ENCODE peak calls at places on chromosomes 3 and 15, in four cellular contexts. G is GM12878, J is stomach, M is HepG2. Z is an unnamed sample.

GRCh38 chr3:182028081-182028480 is 316.4 kb downstream of the SOX2 start:
- DNase-seq in G (no peak), J (no peak), M (no peak), Z (no peak)

GRCh38 chr3:171862392-171862791 is 19.2 kb downstream of the TMEM212 start:
- DNase-seq in J (no peak), G (no peak), M (no peak), Z (no peak)

GRCh38 chr15:100105101-100105500 is 236.7 kb downstream of the ADAMTS17 start:
- DNase-seq in G (no peak), M (no peak), J (no peak), Z (no peak)

GRCh38 chr3:29152379-29152778 is 128.5 kb upstream of the RBMS3 start:
- DNase-seq in G (no peak), M (no peak), J (no peak), Z (peak; percentile 60)

GRCh38 chr15:46080018-46080417 is 445.2 kb downstream of the SQOR start:
- DNase-seq in G (no peak), M (no peak), J (no peak), Z (peak; percentile 11)

GRCh38 chr3:120417272-120417911 is 33.4 kb downstream of the FSTL1 start:
- DNase-seq in G (peak; percentile 90), M (peak; percentile 89), J (peak; percentile 93), Z (peak; percentile 98)

GRCh38 chr15:98743177-98743576 is 94.8 kb downstream of the IGF1R start:
- DNase-seq in J (no peak), G (no peak), M (no peak), Z (no peak)

GRCh38 chr15:88932271-88932874 is 19.2 kb upstream of the MFGE8 start:
- DNase-seq in G (no peak), J (no peak), M (peak; percentile 81), Z (no peak)

GRCh38 chr3:124928333-124929202 is 6.0 kb downstream of the MUC13 start:
- DNase-seq in J (peak; percentile 76), G (no peak), M (peak; percentile 57), Z (peak; percentile 81)

GRCh38 chr15:41796457-41796856 is 22.2 kb downstream of the MAPKBP1 start:
- DNase-seq in M (peak; percentile 32), G (no peak), J (no peak), Z (no peak)

GRCh38 chr3:155316450-155316849 is 23.0 kb upstream of the STRIT1 start:
- DNase-seq in J (no peak), M (no peak), G (no peak), Z (no peak)

GRCh38 chr3:182969277-182969676 is 11.1 kb downstream of the DCUN1D1 start:
- DNase-seq in M (no peak), J (no peak), G (no peak), Z (no peak)

GRCh38 chr3:62604301-62604700 is 231.0 kb upstream of the FEZF2 start:
- DNase-seq in J (no peak), M (no peak), G (no peak), Z (no peak)

GRCh38 chr3:9909221-9910013 is 6.8 kb downstream of the IL17RE start:
- DNase-seq in M (no peak), G (no peak), J (peak; percentile 40), Z (no peak)

GRCh38 chr3:69197455-69197854 is 75.1 kb upstream of the LMOD3 start:
- DNase-seq in G (no peak), M (no peak), J (no peak), Z (peak; percentile 21)

GRCh38 chr3:87247086-87247781 is 20.1 kb downstream of the CHMP2B start:
- DNase-seq in G (no peak), M (no peak), J (no peak), Z (no peak)

GRCh38 chr3:157533298-157533870 is 30.2 kb upstream of the VEPH1 start:
- DNase-seq in J (no peak), M (no peak), G (no peak), Z (no peak)

GRCh38 chr3:54099381-54099780 is 23.0 kb upstream of the CACNA2D3 start:
- DNase-seq in G (no peak), M (no peak), J (no peak), Z (no peak)

GRCh38 chr3:107992976-107993684 is 97.7 kb downstream of the CD47 start:
- DNase-seq in M (no peak), J (no peak), G (no peak), Z (no peak)

GRCh38 chr3:80542476-80542875 is 774.7 kb upstream of the ROBO1 start:
- DNase-seq in J (no peak), G (no peak), M (no peak), Z (no peak)

GRCh38 chr15:70055601-70056051 is 42.1 kb downstream of the TLE3 start:
- DNase-seq in M (no peak), J (no peak), G (no peak), Z (no peak)

GRCh38 chr3:128009952-128010846 is 42.0 kb upstream of the SEC61A1 start:
- DNase-seq in J (no peak), M (peak; percentile 29), G (no peak), Z (no peak)

GRCh38 chr15:60945196-60945595 is 283.9 kb downstream of the RORA start:
- DNase-seq in G (no peak), M (no peak), J (peak; percentile 91), Z (no peak)

GRCh38 chr15:90496791-90497190 is 32.9 kb upstream of the CRTC3 start:
- DNase-seq in M (no peak), J (no peak), G (no peak), Z (no peak)

GRCh38 chr3:120469440-120470415 is 18.9 kb upstream of the FSTL1 start:
- DNase-seq in J (no peak), G (no peak), M (no peak), Z (peak; percentile 91)

GRCh38 chr3:183038221-183038620 is 57.9 kb upstream of the DCUN1D1 start:
- DNase-seq in G (no peak), M (no peak), J (no peak), Z (no peak)

GRCh38 chr3:178146406-178146831 is 389.8 kb upstream of the KCNMB2 start:
- DNase-seq in M (no peak), G (no peak), J (no peak), Z (no peak)

GRCh38 chr15:82647835-82648256 is 683 bp upstream of the CPEB1 start:
- DNase-seq in J (no peak), G (no peak), M (no peak), Z (peak; percentile 70)

GRCh38 chr3:23808525-23808924 is 2.8 kb downstream of the UBE2E1 start:
- DNase-seq in G (no peak), M (no peak), J (no peak), Z (no peak)

GRCh38 chr3:8964436-8965370 is 1.4 kb upstream of the RAD18 start:
- DNase-seq in G (no peak), J (peak; percentile 47), M (peak; percentile 83), Z (peak; percentile 65)

GRCh38 chr3:174023445-174023844 is 625.9 kb downstream of the NLGN1 start:
- DNase-seq in J (no peak), G (no peak), M (no peak), Z (no peak)

GRCh38 chr15:66701422-66702034 is 508 bp upstream of the SMAD6 start:
- DNase-seq in J (peak; percentile 33), G (no peak), M (peak; percentile 42), Z (peak; percentile 53)

GRCh38 chr15:31403096-31403495 is 76.5 kb downstream of the KLF13 start:
- DNase-seq in J (no peak), G (no peak), M (no peak), Z (no peak)

GRCh38 chr3:11405323-11405722 is 133.1 kb downstream of the ATG7 start:
- DNase-seq in M (no peak), G (no peak), J (no peak), Z (no peak)

GRCh38 chr3:129263161-129263910 is 13.9 kb downstream of the COPG1 start:
- DNase-seq in J (no peak), M (no peak), G (no peak), Z (no peak)

GRCh38 chr3:143302638-143303171 is 183.1 kb downstream of the CHST2 start:
- DNase-seq in G (no peak), J (no peak), M (no peak), Z (peak; percentile 7)

GRCh38 chr15:66841953-66842681 is 140.1 kb downstream of the SMAD6 start:
- DNase-seq in M (peak; percentile 54), G (no peak), J (peak; percentile 88), Z (peak; percentile 67)

GRCh38 chr3:189710620-189711388 is 79.6 kb downstream of the TP63 start:
- DNase-seq in J (no peak), G (peak; percentile 71), M (no peak), Z (peak; percentile 43)

GRCh38 chr3:97232635-97233034 is 418.2 kb downstream of the EPHA6 start:
- DNase-seq in J (peak; percentile 25), G (no peak), M (no peak), Z (no peak)

GRCh38 chr3:98612587-98612986 is 19.2 kb upstream of the CPOX start:
- DNase-seq in G (no peak), J (no peak), M (peak; percentile 43), Z (peak; percentile 66)

GRCh38 chr3:98617841-98618240 is 24.4 kb upstream of the CPOX start:
- DNase-seq in J (no peak), G (no peak), M (no peak), Z (no peak)

GRCh38 chr3:98608029-98608428 is 14.6 kb upstream of the CPOX start:
- DNase-seq in M (no peak), J (no peak), G (no peak), Z (no peak)

GRCh38 chr3:98613616-98614015 is 20.2 kb upstream of the CPOX start:
- DNase-seq in M (no peak), J (no peak), G (peak; percentile 24), Z (no peak)

DNA sequence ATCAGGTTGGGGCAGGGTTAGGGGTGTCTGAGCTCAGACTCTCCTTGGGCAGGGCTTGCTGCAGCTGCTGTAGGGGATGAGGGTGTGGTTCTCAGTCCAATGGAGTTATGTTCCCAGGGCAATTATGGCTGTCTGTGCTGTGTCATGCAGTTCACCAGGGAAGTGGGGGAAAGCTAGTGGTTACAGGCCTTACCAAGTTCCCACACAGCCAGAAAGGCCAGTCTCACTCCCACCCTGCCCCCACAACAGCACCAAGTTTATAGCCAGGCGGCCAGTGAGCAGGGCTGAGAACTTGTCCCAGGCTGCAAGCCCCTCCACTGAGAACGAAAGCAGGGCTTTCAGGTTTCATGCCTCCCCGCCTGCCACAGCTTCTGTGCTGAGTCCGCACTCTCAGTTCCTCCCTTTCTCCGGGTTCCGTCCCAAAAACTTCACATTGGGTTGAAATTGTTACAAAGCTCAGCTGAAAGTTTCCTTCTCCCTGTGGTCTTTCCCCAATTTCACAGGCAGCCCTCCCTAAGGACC is 19.6 kb upstream of the CPOX start:
- DNase-seq in M (no peak), J (no peak), G (peak; percentile 96), Z (no peak)
- TF ChIP-seq POLR2AphosphoS5 in M (no peak), J (no peak), G (no peak), Z (no peak)

GRCh38 chr15:56794150-56794922 is 61.0 kb upstream of the ZNF280D start:
- DNase-seq in G (no peak), M (no peak), J (no peak), Z (no peak)
- TF ChIP-seq POLR2AphosphoS5 in G (no peak), M (no peak), J (no peak), Z (no peak)

GRCh38 chr3:150603090-150603887 is at the start of gene SELENOT:
- DNase-seq in G (peak; percentile 94), M (peak; percentile 92), J (peak; percentile 96), Z (peak; percentile 94)
- TF ChIP-seq POLR2AphosphoS5 in G (peak; percentile 99), M (peak; percentile 98), J (peak; percentile 96), Z (peak; percentile 99)

DNA sequence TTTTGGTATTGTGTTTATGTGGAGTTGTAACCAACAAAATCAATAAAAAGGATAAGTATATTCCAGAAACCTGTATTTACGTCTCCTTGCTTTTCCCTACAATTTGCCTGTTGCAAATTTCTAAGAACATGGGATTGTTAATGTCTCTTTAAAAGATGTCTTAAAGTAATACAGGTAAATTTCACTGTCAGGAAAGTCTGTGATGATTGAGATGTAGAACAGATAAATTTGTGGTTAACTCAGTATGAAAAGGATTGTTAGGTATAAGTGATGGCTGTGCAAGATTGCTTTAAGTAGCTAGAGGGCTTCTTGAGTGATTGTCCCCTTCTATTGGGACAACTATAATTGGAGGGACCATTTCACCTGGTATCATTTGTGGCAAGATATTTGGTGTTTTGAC is 6.8 kb downstream of the PTPRG start:
- DNase-seq in J (no peak), G (no peak), M (no peak), Z (no peak)
- TF ChIP-seq POLR2AphosphoS5 in J (no peak), G (no peak), M (no peak), Z (no peak)